ENCODE peak calls at places on chromosomes 4 and X, in four cellular contexts. One of them, this sample, is unnamed.

GRCh38 chrX:133544105-133544504 is 128.8 kb upstream of the GPC4 start:
- DNase-seq in HepG2: peak
- DNase-seq in GM12878: no peak
- DNase-seq in K562: no peak
- DNase-seq in this sample: no peak

GRCh38 chrX:40299502-40300118 is 201.9 kb upstream of the BCOR start:
- DNase-seq in HepG2: no peak
- DNase-seq in GM12878: no peak
- DNase-seq in K562: no peak
- DNase-seq in this sample: no peak

GRCh38 chr4:124018383-124019317 is 622.1 kb downstream of the SPRY1 start:
- DNase-seq in HepG2: peak
- DNase-seq in GM12878: peak
- DNase-seq in K562: no peak
- DNase-seq in this sample: no peak

GRCh38 chr4:182604953-182605352 is 312.2 kb downstream of the DCTD start:
- DNase-seq in HepG2: no peak
- DNase-seq in GM12878: no peak
- DNase-seq in K562: no peak
- DNase-seq in this sample: no peak

GRCh38 chr4:71602271-71602890 is 181.5 kb downstream of the GC start:
- DNase-seq in HepG2: no peak
- DNase-seq in GM12878: no peak
- DNase-seq in K562: no peak
- DNase-seq in this sample: no peak

GRCh38 chrX:106415276-106415895 is 196.4 kb upstream of the RADX start:
- DNase-seq in HepG2: peak
- DNase-seq in GM12878: no peak
- DNase-seq in K562: peak
- DNase-seq in this sample: peak

GRCh38 chr4:36316544-36317082 is 35.2 kb downstream of the DTHD1 start:
- DNase-seq in HepG2: no peak
- DNase-seq in GM12878: no peak
- DNase-seq in K562: no peak
- DNase-seq in this sample: no peak

GRCh38 chr4:169015237-169015636 is 5.2 kb upstream of the CBR4 start:
- DNase-seq in HepG2: no peak
- DNase-seq in GM12878: no peak
- DNase-seq in K562: no peak
- DNase-seq in this sample: no peak

GRCh38 chr4:188960411-188961093 is 821.3 kb downstream of the TRIML1 start:
- DNase-seq in HepG2: no peak
- DNase-seq in GM12878: no peak
- DNase-seq in K562: no peak
- DNase-seq in this sample: no peak

GRCh38 chr4:2958446-2958845 is 4.8 kb downstream of the NOP14 start:
- DNase-seq in HepG2: no peak
- DNase-seq in GM12878: no peak
- DNase-seq in K562: no peak
- DNase-seq in this sample: no peak

GRCh38 chr4:75289843-75290616 is 224.2 kb downstream of the RCHY1 start:
- DNase-seq in HepG2: peak
- DNase-seq in GM12878: peak
- DNase-seq in K562: no peak
- DNase-seq in this sample: peak

GRCh38 chr4:36476135-36476534 is 194.7 kb downstream of the DTHD1 start:
- DNase-seq in HepG2: no peak
- DNase-seq in GM12878: no peak
- DNase-seq in K562: no peak
- DNase-seq in this sample: no peak

GRCh38 chr4:52685316-52685715 is 26.2 kb upstream of the USP46 start:
- DNase-seq in HepG2: no peak
- DNase-seq in GM12878: no peak
- DNase-seq in K562: no peak
- DNase-seq in this sample: no peak

GRCh38 chrX:120660638-120661037 is 30.8 kb upstream of the C1GALT1C1 start:
- DNase-seq in HepG2: no peak
- DNase-seq in GM12878: no peak
- DNase-seq in K562: no peak
- DNase-seq in this sample: no peak

GRCh38 chr4:189861101-189861500 is 79.6 kb upstream of the FRG1 start:
- DNase-seq in HepG2: no peak
- DNase-seq in GM12878: no peak
- DNase-seq in K562: no peak
- DNase-seq in this sample: no peak

GRCh38 chr4:77599378-77599777 is 6.2 kb upstream of the CXCL13 start:
- DNase-seq in HepG2: peak
- DNase-seq in GM12878: no peak
- DNase-seq in K562: peak
- DNase-seq in this sample: peak

GRCh38 chr4:165326831-165327210 is 648 bp upstream of the MSMO1 start:
- DNase-seq in HepG2: peak
- DNase-seq in GM12878: no peak
- DNase-seq in K562: peak
- DNase-seq in this sample: peak

GRCh38 chr4:2806392-2807355 is 13.8 kb downstream of the SH3BP2 start:
- DNase-seq in HepG2: no peak
- DNase-seq in GM12878: no peak
- DNase-seq in K562: no peak
- DNase-seq in this sample: no peak

GRCh38 chr4:25867781-25868180 is 5.0 kb upstream of the SEL1L3 start:
- DNase-seq in HepG2: no peak
- DNase-seq in GM12878: no peak
- DNase-seq in K562: no peak
- DNase-seq in this sample: no peak

GRCh38 chrX:40155617-40156471 is 58.1 kb upstream of the BCOR start:
- DNase-seq in HepG2: no peak
- DNase-seq in GM12878: no peak
- DNase-seq in K562: peak
- DNase-seq in this sample: no peak

GRCh38 chr4:65669981-65670330 is 333 bp downstream of the EPHA5 start:
- DNase-seq in HepG2: no peak
- DNase-seq in GM12878: no peak
- DNase-seq in K562: no peak
- DNase-seq in this sample: no peak

GRCh38 chr4:173317003-173317402 is 17.2 kb downstream of the HMGB2 start:
- DNase-seq in HepG2: peak
- DNase-seq in GM12878: no peak
- DNase-seq in K562: peak
- DNase-seq in this sample: peak

GRCh38 chrX:110001702-110002299 is 1.1 kb upstream of the TMEM164 start:
- DNase-seq in HepG2: no peak
- DNase-seq in GM12878: no peak
- DNase-seq in K562: peak
- DNase-seq in this sample: no peak

GRCh38 chrX:79081895-79082512 is 62.5 kb upstream of the GPR174 start:
- DNase-seq in HepG2: no peak
- DNase-seq in GM12878: peak
- DNase-seq in K562: peak
- DNase-seq in this sample: no peak

GRCh38 chr4:88569944-88570455 is 22.3 kb upstream of the HERC3 start:
- DNase-seq in HepG2: no peak
- DNase-seq in GM12878: no peak
- DNase-seq in K562: no peak
- DNase-seq in this sample: no peak

GRCh38 chr4:146049802-146050201 is 111.2 kb upstream of the ZNF827 start:
- DNase-seq in HepG2: no peak
- DNase-seq in GM12878: peak
- DNase-seq in K562: peak
- DNase-seq in this sample: no peak

GRCh38 chr4:183541081-183542045 is 36.5 kb downstream of the ING2 start:
- DNase-seq in HepG2: no peak
- DNase-seq in GM12878: no peak
- DNase-seq in K562: no peak
- DNase-seq in this sample: peak

GRCh38 chrX:51976503-51976902 is 83.1 kb downstream of the MAGED1 start:
- DNase-seq in HepG2: no peak
- DNase-seq in GM12878: no peak
- DNase-seq in K562: no peak
- DNase-seq in this sample: no peak

GRCh38 chr4:148716361-148717063 is 274.3 kb upstream of the NR3C2 start:
- DNase-seq in HepG2: no peak
- DNase-seq in GM12878: no peak
- DNase-seq in K562: no peak
- DNase-seq in this sample: peak

GRCh38 chr4:152673489-152673888 is 6.3 kb downstream of the TMEM154 start:
- DNase-seq in HepG2: no peak
- DNase-seq in GM12878: no peak
- DNase-seq in K562: no peak
- DNase-seq in this sample: no peak

GRCh38 chr4:140137654-140138053 is 16.3 kb downstream of the MAML3 start:
- DNase-seq in HepG2: no peak
- DNase-seq in GM12878: no peak
- DNase-seq in K562: no peak
- DNase-seq in this sample: no peak

GRCh38 chr4:78370625-78371372 is 180.8 kb upstream of the ANXA3 start:
- DNase-seq in HepG2: no peak
- DNase-seq in GM12878: no peak
- DNase-seq in K562: no peak
- DNase-seq in this sample: no peak

GRCh38 chr4:10456270-10457254 is 664 bp downstream of the ZNF518B start:
- DNase-seq in HepG2: no peak
- DNase-seq in GM12878: no peak
- DNase-seq in K562: peak
- DNase-seq in this sample: peak

GRCh38 chrX:50677789-50678188 is 136.2 kb downstream of the SHROOM4 start:
- DNase-seq in HepG2: no peak
- DNase-seq in GM12878: no peak
- DNase-seq in K562: no peak
- DNase-seq in this sample: no peak

GRCh38 chr4:87589531-87589930 is 18.8 kb upstream of the DSPP start:
- DNase-seq in HepG2: no peak
- DNase-seq in GM12878: no peak
- DNase-seq in K562: no peak
- DNase-seq in this sample: no peak

GRCh38 chrX:2446815-2447214 is 54.0 kb downstream of the DHRSX start:
- DNase-seq in HepG2: no peak
- DNase-seq in GM12878: no peak
- DNase-seq in K562: no peak
- DNase-seq in this sample: no peak

DNA sequence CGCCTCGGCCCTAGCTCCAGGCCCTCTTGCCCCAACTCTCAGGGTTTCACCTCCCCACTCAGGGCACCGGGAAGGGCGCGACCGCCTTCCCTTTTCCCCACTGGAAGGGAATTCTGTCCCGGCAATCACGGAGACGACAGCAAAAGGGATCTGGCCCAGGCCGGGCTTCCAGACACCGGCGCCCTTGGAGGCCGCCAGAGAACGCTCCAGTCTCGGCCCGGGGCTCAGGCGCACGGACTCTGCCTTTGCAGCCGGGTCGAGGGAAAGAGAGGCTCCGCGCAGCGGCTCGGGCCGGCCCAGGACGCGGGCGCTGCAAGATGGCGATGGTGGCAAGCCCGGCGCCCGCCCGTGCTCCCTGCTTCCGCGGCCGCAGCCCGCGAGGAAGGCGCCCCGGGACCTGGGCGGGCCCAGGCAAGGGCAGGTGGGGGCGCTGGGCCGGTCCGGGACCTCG is 1.1 kb downstream of the CTBP1 start:
- DNase-seq in HepG2: no peak
- DNase-seq in GM12878: no peak
- DNase-seq in K562: peak
- DNase-seq in this sample: peak
- TF ChIP-seq NR2C2 in HepG2: no peak
- TF ChIP-seq NR2C2 in GM12878: no peak
- TF ChIP-seq NR2C2 in K562: no peak
- TF ChIP-seq NR2C2 in this sample: no peak

GRCh38 chrX:84046403-84046984 is 141.5 kb downstream of the RPS6KA6 start:
- DNase-seq in HepG2: peak
- DNase-seq in GM12878: no peak
- DNase-seq in K562: peak
- DNase-seq in this sample: peak
- TF ChIP-seq NR2C2 in HepG2: no peak
- TF ChIP-seq NR2C2 in GM12878: no peak
- TF ChIP-seq NR2C2 in K562: no peak
- TF ChIP-seq NR2C2 in this sample: no peak

GRCh38 chrX:53930513-53931380 is 113.5 kb downstream of the PHF8 start:
- DNase-seq in HepG2: peak
- DNase-seq in GM12878: no peak
- DNase-seq in K562: no peak
- DNase-seq in this sample: no peak
- TF ChIP-seq NR2C2 in HepG2: no peak
- TF ChIP-seq NR2C2 in GM12878: no peak
- TF ChIP-seq NR2C2 in K562: no peak
- TF ChIP-seq NR2C2 in this sample: no peak

GRCh38 chr4:119227690-119228089 is 15.2 kb downstream of the USP53 start:
- DNase-seq in HepG2: no peak
- DNase-seq in GM12878: no peak
- DNase-seq in K562: no peak
- DNase-seq in this sample: no peak
- TF ChIP-seq NR2C2 in HepG2: no peak
- TF ChIP-seq NR2C2 in GM12878: no peak
- TF ChIP-seq NR2C2 in K562: no peak
- TF ChIP-seq NR2C2 in this sample: no peak

DNA sequence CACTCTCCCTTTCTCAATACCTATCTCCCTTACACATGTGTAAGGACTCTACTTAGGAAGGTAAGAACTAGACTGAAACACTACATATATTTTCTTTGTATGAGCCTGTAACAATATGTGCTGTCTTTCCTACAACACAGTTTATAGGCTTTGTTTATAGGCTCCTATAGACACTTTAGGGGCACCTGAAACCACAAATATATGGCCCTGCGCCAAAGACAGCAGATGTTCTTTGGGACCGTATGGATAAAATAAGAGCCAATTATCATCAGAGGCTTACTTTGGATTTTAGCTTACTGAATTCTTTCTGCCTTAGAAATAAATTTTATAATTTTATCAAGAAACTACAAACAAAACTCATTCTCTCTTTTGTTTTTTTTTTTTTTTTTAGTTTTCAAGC is 16.6 kb upstream of the CXCL3 start:
- DNase-seq in HepG2: no peak
- DNase-seq in GM12878: no peak
- DNase-seq in K562: no peak
- DNase-seq in this sample: no peak
- TF ChIP-seq NR2C2 in HepG2: no peak
- TF ChIP-seq NR2C2 in GM12878: no peak
- TF ChIP-seq NR2C2 in K562: no peak
- TF ChIP-seq NR2C2 in this sample: no peak